ENCODE peak calls at places on chromosomes 3 and 15, in six cellular contexts. One of them, this sample, is unnamed.

GRCh38 chr15:88127477-88127799 is 129.1 kb downstream of the NTRK3 start:
- DNase-seq in NCI-H460: no peak
- DNase-seq in left ventricle myocardium inferior: no peak
- DNase-seq in NCI-H748 treated with DMSO at 0.1 percent for 48 hours: no peak
- DNase-seq in heart right ventricle: no peak
- DNase-seq in cardiac fibroblast: no peak
- DNase-seq in this sample: no peak

GRCh38 chr3:152292367-152292766 is 23.6 kb downstream of the MBNL1 start:
- DNase-seq in NCI-H460: no peak
- DNase-seq in left ventricle myocardium inferior: no peak
- DNase-seq in NCI-H748 treated with DMSO at 0.1 percent for 48 hours: no peak
- DNase-seq in heart right ventricle: no peak
- DNase-seq in cardiac fibroblast: no peak
- DNase-seq in this sample: no peak

GRCh38 chr3:20096135-20096685 is 56.0 kb downstream of the KAT2B start:
- DNase-seq in NCI-H460: no peak
- DNase-seq in left ventricle myocardium inferior: no peak
- DNase-seq in NCI-H748 treated with DMSO at 0.1 percent for 48 hours: no peak
- DNase-seq in heart right ventricle: no peak
- DNase-seq in cardiac fibroblast: peak
- DNase-seq in this sample: no peak

GRCh38 chr3:104631254-104631653 is 735.5 kb upstream of the ALCAM start:
- DNase-seq in NCI-H460: no peak
- DNase-seq in left ventricle myocardium inferior: no peak
- DNase-seq in NCI-H748 treated with DMSO at 0.1 percent for 48 hours: no peak
- DNase-seq in heart right ventricle: no peak
- DNase-seq in cardiac fibroblast: no peak
- DNase-seq in this sample: no peak

GRCh38 chr15:98943609-98944111 is 63.9 kb downstream of the PGPEP1L start:
- DNase-seq in NCI-H460: no peak
- DNase-seq in left ventricle myocardium inferior: peak
- DNase-seq in NCI-H748 treated with DMSO at 0.1 percent for 48 hours: no peak
- DNase-seq in heart right ventricle: peak
- DNase-seq in cardiac fibroblast: no peak
- DNase-seq in this sample: no peak

GRCh38 chr15:71494565-71494964 is 315.8 kb upstream of the NR2E3 start:
- DNase-seq in NCI-H460: no peak
- DNase-seq in left ventricle myocardium inferior: no peak
- DNase-seq in NCI-H748 treated with DMSO at 0.1 percent for 48 hours: no peak
- DNase-seq in heart right ventricle: no peak
- DNase-seq in cardiac fibroblast: no peak
- DNase-seq in this sample: no peak

GRCh38 chr3:156685198-156685597 is 10.8 kb downstream of the TIPARP start:
- DNase-seq in NCI-H460: no peak
- DNase-seq in left ventricle myocardium inferior: no peak
- DNase-seq in NCI-H748 treated with DMSO at 0.1 percent for 48 hours: no peak
- DNase-seq in heart right ventricle: no peak
- DNase-seq in cardiac fibroblast: peak
- DNase-seq in this sample: no peak

GRCh38 chr15:63709365-63709764 is 112.2 kb downstream of the FBXL22 start:
- DNase-seq in NCI-H460: no peak
- DNase-seq in left ventricle myocardium inferior: no peak
- DNase-seq in NCI-H748 treated with DMSO at 0.1 percent for 48 hours: no peak
- DNase-seq in heart right ventricle: no peak
- DNase-seq in cardiac fibroblast: no peak
- DNase-seq in this sample: no peak

GRCh38 chr3:193883551-193883950 is 252.4 kb upstream of the HES1 start:
- DNase-seq in NCI-H460: no peak
- DNase-seq in left ventricle myocardium inferior: no peak
- DNase-seq in NCI-H748 treated with DMSO at 0.1 percent for 48 hours: no peak
- DNase-seq in heart right ventricle: no peak
- DNase-seq in cardiac fibroblast: peak
- DNase-seq in this sample: no peak

GRCh38 chr3:22922317-22922716 is 280.8 kb upstream of the UBE2E2 start:
- DNase-seq in NCI-H460: no peak
- DNase-seq in left ventricle myocardium inferior: no peak
- DNase-seq in NCI-H748 treated with DMSO at 0.1 percent for 48 hours: peak
- DNase-seq in heart right ventricle: no peak
- DNase-seq in cardiac fibroblast: peak
- DNase-seq in this sample: peak

GRCh38 chr15:78634251-78635145 is 6.5 kb downstream of the CHRNB4 start:
- DNase-seq in NCI-H460: no peak
- DNase-seq in left ventricle myocardium inferior: no peak
- DNase-seq in NCI-H748 treated with DMSO at 0.1 percent for 48 hours: no peak
- DNase-seq in heart right ventricle: no peak
- DNase-seq in cardiac fibroblast: no peak
- DNase-seq in this sample: no peak

GRCh38 chr15:45386420-45386819 is 8.1 kb upstream of the GATM start:
- DNase-seq in NCI-H460: no peak
- DNase-seq in left ventricle myocardium inferior: no peak
- DNase-seq in NCI-H748 treated with DMSO at 0.1 percent for 48 hours: no peak
- DNase-seq in heart right ventricle: peak
- DNase-seq in cardiac fibroblast: no peak
- DNase-seq in this sample: no peak

GRCh38 chr15:52546031-52546751 is 17.5 kb upstream of the MYO5A start:
- DNase-seq in NCI-H460: no peak
- DNase-seq in left ventricle myocardium inferior: no peak
- DNase-seq in NCI-H748 treated with DMSO at 0.1 percent for 48 hours: no peak
- DNase-seq in heart right ventricle: no peak
- DNase-seq in cardiac fibroblast: no peak
- DNase-seq in this sample: no peak

GRCh38 chr3:183827809-183828537 is 2.6 kb upstream of the MAP6D1 start:
- DNase-seq in NCI-H460: no peak
- DNase-seq in left ventricle myocardium inferior: no peak
- DNase-seq in NCI-H748 treated with DMSO at 0.1 percent for 48 hours: no peak
- DNase-seq in heart right ventricle: no peak
- DNase-seq in cardiac fibroblast: no peak
- DNase-seq in this sample: no peak

GRCh38 chr3:166177130-166177529 is 339.9 kb upstream of the BCHE start:
- DNase-seq in NCI-H460: no peak
- DNase-seq in left ventricle myocardium inferior: no peak
- DNase-seq in NCI-H748 treated with DMSO at 0.1 percent for 48 hours: no peak
- DNase-seq in heart right ventricle: no peak
- DNase-seq in cardiac fibroblast: no peak
- DNase-seq in this sample: no peak

GRCh38 chr15:99155961-99156443 is 51.1 kb downstream of the SYNM start:
- DNase-seq in NCI-H460: no peak
- DNase-seq in left ventricle myocardium inferior: no peak
- DNase-seq in NCI-H748 treated with DMSO at 0.1 percent for 48 hours: no peak
- DNase-seq in heart right ventricle: no peak
- DNase-seq in cardiac fibroblast: peak
- DNase-seq in this sample: no peak

GRCh38 chr15:31309893-31310606 is 16.6 kb upstream of the KLF13 start:
- DNase-seq in NCI-H460: no peak
- DNase-seq in left ventricle myocardium inferior: no peak
- DNase-seq in NCI-H748 treated with DMSO at 0.1 percent for 48 hours: no peak
- DNase-seq in heart right ventricle: no peak
- DNase-seq in cardiac fibroblast: no peak
- DNase-seq in this sample: no peak

GRCh38 chr15:45640610-45641009 is 5.8 kb downstream of the SQOR start:
- DNase-seq in NCI-H460: peak
- DNase-seq in left ventricle myocardium inferior: no peak
- DNase-seq in NCI-H748 treated with DMSO at 0.1 percent for 48 hours: no peak
- DNase-seq in heart right ventricle: no peak
- DNase-seq in cardiac fibroblast: peak
- DNase-seq in this sample: no peak

GRCh38 chr3:35965908-35966307 is 326.6 kb downstream of the ARPP21 start:
- DNase-seq in NCI-H460: peak
- DNase-seq in left ventricle myocardium inferior: no peak
- DNase-seq in NCI-H748 treated with DMSO at 0.1 percent for 48 hours: no peak
- DNase-seq in heart right ventricle: no peak
- DNase-seq in cardiac fibroblast: peak
- DNase-seq in this sample: peak

GRCh38 chr3:114558271-114558670 is 264.4 kb downstream of the TIGIT start:
- DNase-seq in NCI-H460: no peak
- DNase-seq in left ventricle myocardium inferior: no peak
- DNase-seq in NCI-H748 treated with DMSO at 0.1 percent for 48 hours: no peak
- DNase-seq in heart right ventricle: no peak
- DNase-seq in cardiac fibroblast: peak
- DNase-seq in this sample: no peak

GRCh38 chr3:127457094-127457475 is 133.4 kb downstream of the TPRA1 start:
- DNase-seq in NCI-H460: no peak
- DNase-seq in left ventricle myocardium inferior: peak
- DNase-seq in NCI-H748 treated with DMSO at 0.1 percent for 48 hours: no peak
- DNase-seq in heart right ventricle: no peak
- DNase-seq in cardiac fibroblast: peak
- DNase-seq in this sample: no peak

GRCh38 chr3:105885261-105885660 is 16.4 kb upstream of the CBLB start:
- DNase-seq in NCI-H460: no peak
- DNase-seq in left ventricle myocardium inferior: no peak
- DNase-seq in NCI-H748 treated with DMSO at 0.1 percent for 48 hours: no peak
- DNase-seq in heart right ventricle: no peak
- DNase-seq in cardiac fibroblast: peak
- DNase-seq in this sample: no peak

GRCh38 chr3:171556574-171557145 is 96.5 kb upstream of the TNIK start:
- DNase-seq in NCI-H460: no peak
- DNase-seq in left ventricle myocardium inferior: no peak
- DNase-seq in NCI-H748 treated with DMSO at 0.1 percent for 48 hours: peak
- DNase-seq in heart right ventricle: no peak
- DNase-seq in cardiac fibroblast: peak
- DNase-seq in this sample: no peak

GRCh38 chr3:160159346-160159745 is 65.9 kb upstream of the C3orf80 start:
- DNase-seq in NCI-H460: no peak
- DNase-seq in left ventricle myocardium inferior: no peak
- DNase-seq in NCI-H748 treated with DMSO at 0.1 percent for 48 hours: no peak
- DNase-seq in heart right ventricle: no peak
- DNase-seq in cardiac fibroblast: no peak
- DNase-seq in this sample: no peak

GRCh38 chr3:174541708-174542107 is 317.4 kb upstream of the NAALADL2 start:
- DNase-seq in NCI-H460: no peak
- DNase-seq in left ventricle myocardium inferior: no peak
- DNase-seq in NCI-H748 treated with DMSO at 0.1 percent for 48 hours: no peak
- DNase-seq in heart right ventricle: no peak
- DNase-seq in cardiac fibroblast: peak
- DNase-seq in this sample: no peak

GRCh38 chr3:29581311-29581710 is 300.4 kb downstream of the RBMS3 start:
- DNase-seq in NCI-H460: no peak
- DNase-seq in left ventricle myocardium inferior: no peak
- DNase-seq in NCI-H748 treated with DMSO at 0.1 percent for 48 hours: no peak
- DNase-seq in heart right ventricle: no peak
- DNase-seq in cardiac fibroblast: no peak
- DNase-seq in this sample: no peak

GRCh38 chr15:100284701-100285100 is 57.1 kb downstream of the ADAMTS17 start:
- DNase-seq in NCI-H460: no peak
- DNase-seq in left ventricle myocardium inferior: peak
- DNase-seq in NCI-H748 treated with DMSO at 0.1 percent for 48 hours: no peak
- DNase-seq in heart right ventricle: peak
- DNase-seq in cardiac fibroblast: no peak
- DNase-seq in this sample: no peak

GRCh38 chr3:194105292-194105691 is 30.7 kb upstream of the HES1 start:
- DNase-seq in NCI-H460: no peak
- DNase-seq in left ventricle myocardium inferior: no peak
- DNase-seq in NCI-H748 treated with DMSO at 0.1 percent for 48 hours: no peak
- DNase-seq in heart right ventricle: no peak
- DNase-seq in cardiac fibroblast: no peak
- DNase-seq in this sample: no peak

GRCh38 chr15:42138968-42139386 is 17.5 kb downstream of the PLA2G4F start:
- DNase-seq in NCI-H460: no peak
- DNase-seq in left ventricle myocardium inferior: no peak
- DNase-seq in NCI-H748 treated with DMSO at 0.1 percent for 48 hours: no peak
- DNase-seq in heart right ventricle: no peak
- DNase-seq in cardiac fibroblast: no peak
- DNase-seq in this sample: no peak

GRCh38 chr3:160755776-160756304 is at the start of gene PPM1L:
- DNase-seq in NCI-H460: peak
- DNase-seq in left ventricle myocardium inferior: peak
- DNase-seq in NCI-H748 treated with DMSO at 0.1 percent for 48 hours: no peak
- DNase-seq in heart right ventricle: peak
- DNase-seq in cardiac fibroblast: peak
- DNase-seq in this sample: peak

This sample was measured in GM20000.